ENCODE peak calls at places on chromosome 12, in four cellular contexts. Z is IMR-90, S is glutamatergic neuron, L is K562. Y is an unnamed sample.

GRCh38 chr12:88552672-88553079 is 27.6 kb downstream of the KITLG start:
- DNase-seq in Z (peak; percentile 55), S (no peak), L (no peak), Y (peak; percentile 54)

GRCh38 chr12:11171953-11172675 is 1.1 kb downstream of the SMIM10L1 start:
- DNase-seq in Z (peak; percentile 19), S (no peak), L (no peak), Y (no peak)

GRCh38 chr12:51871918-51872688 is 15.8 kb upstream of the ANKRD33 start:
- DNase-seq in Z (no peak), S (peak; percentile 31), L (peak; percentile 30), Y (no peak)

GRCh38 chr12:60093428-60093827 is 497.6 kb downstream of the SLC16A7 start:
- DNase-seq in Z (no peak), S (no peak), L (no peak), Y (no peak)

GRCh38 chr12:22268406-22268805 is 66.1 kb downstream of the ST8SIA1 start:
- DNase-seq in Z (no peak), S (no peak), L (no peak), Y (no peak)

GRCh38 chr12:4114986-4115385 is 158.6 kb upstream of the CCND2 start:
- DNase-seq in Z (no peak), S (no peak), L (peak; percentile 14), Y (no peak)

GRCh38 chr12:11649413-11650278 is at the start of gene ETV6:
- DNase-seq in Z (peak; percentile 93), S (peak; percentile 67), L (peak; percentile 73), Y (peak; percentile 60)

GRCh38 chr12:95836630-95837239 is 22.0 kb upstream of the SNRPF start:
- DNase-seq in Z (peak; percentile 69), S (no peak), L (no peak), Y (no peak)

GRCh38 chr12:12622418-12622817 is 10.7 kb downstream of the CREBL2 start:
- DNase-seq in Z (no peak), S (no peak), L (no peak), Y (no peak)

GRCh38 chr12:57737467-57738141 is 938 bp downstream of the AGAP2 start:
- DNase-seq in Z (peak; percentile 7), S (peak; percentile 71), L (no peak), Y (no peak)

GRCh38 chr12:9625019-9625418 is 17.3 kb upstream of the KLRB1 start:
- DNase-seq in Z (no peak), S (no peak), L (no peak), Y (no peak)

GRCh38 chr12:69583203-69583602 is 2.1 kb upstream of the CCT2 start:
- DNase-seq in Z (no peak), S (no peak), L (peak; percentile 70), Y (no peak)

GRCh38 chr12:78146365-78146772 is 315.7 kb downstream of the NAV3 start:
- DNase-seq in Z (peak; percentile 62), S (no peak), L (peak; percentile 13), Y (no peak)

GRCh38 chr12:18943200-18943599 is 186.3 kb upstream of the PLEKHA5 start:
- DNase-seq in Z (no peak), S (no peak), L (no peak), Y (no peak)

GRCh38 chr12:69630191-69630590 is 19.5 kb upstream of the LRRC10 start:
- DNase-seq in Z (no peak), S (no peak), L (peak; percentile 34), Y (no peak)

GRCh38 chr12:124386059-124386458 is 91.2 kb downstream of the RFLNA start:
- DNase-seq in Z (no peak), S (no peak), L (no peak), Y (no peak)

GRCh38 chr12:26198742-26199141 is 3.4 kb downstream of the SSPN start:
- DNase-seq in Z (peak; percentile 63), S (no peak), L (no peak), Y (no peak)

GRCh38 chr12:102638777-102639176 is 158.4 kb upstream of the IGF1 start:
- DNase-seq in Z (peak; percentile 76), S (no peak), L (no peak), Y (no peak)

GRCh38 chr12:31368666-31369361 is 42.9 kb upstream of the SINHCAF start:
- DNase-seq in Z (peak; percentile 48), S (peak; percentile 62), L (no peak), Y (no peak)

GRCh38 chr12:19575307-19576243 is 136.3 kb downstream of the AEBP2 start:
- DNase-seq in Z (peak; percentile 74), S (no peak), L (peak; percentile 9), Y (peak; percentile 23)

GRCh38 chr12:39062266-39062996 is 157.0 kb upstream of the CPNE8 start:
- DNase-seq in Z (no peak), S (no peak), L (no peak), Y (no peak)

GRCh38 chr12:109153711-109154434 is 37.5 kb downstream of the ACACB start:
- DNase-seq in Z (no peak), S (no peak), L (peak; percentile 46), Y (no peak)

GRCh38 chr12:111093428-111094142 is 173.2 kb upstream of the MYL2 start:
- DNase-seq in Z (no peak), S (no peak), L (no peak), Y (no peak)

GRCh38 chr12:52182898-52183543 is 8.8 kb downstream of the KRT80 start:
- DNase-seq in Z (peak; percentile 59), S (no peak), L (no peak), Y (no peak)

GRCh38 chr12:58378038-58378437 is 436.7 kb downstream of the ATP23 start:
- DNase-seq in Z (no peak), S (no peak), L (no peak), Y (no peak)

GRCh38 chr12:77560714-77561113 is 270.0 kb upstream of the NAV3 start:
- DNase-seq in Z (no peak), S (no peak), L (no peak), Y (no peak)

GRCh38 chr12:47249719-47250506 is 170.2 kb upstream of the AMIGO2 start:
- DNase-seq in Z (no peak), S (no peak), L (peak; percentile 88), Y (no peak)

GRCh38 chr12:107079172-107080011 is 14.0 kb downstream of the CRY1 start:
- DNase-seq in Z (peak; percentile 61), S (no peak), L (peak; percentile 49), Y (no peak)

GRCh38 chr12:28222081-28222700 is 31.9 kb downstream of the CCDC91 start:
- DNase-seq in Z (no peak), S (no peak), L (no peak), Y (no peak)

GRCh38 chr12:3214508-3215365 is 137.6 kb downstream of the TSPAN9 start:
- DNase-seq in Z (no peak), S (no peak), L (no peak), Y (no peak)

GRCh38 chr12:132490481-132491348 is 764 bp downstream of the FBRSL1 start:
- DNase-seq in Z (peak; percentile 20), S (no peak), L (peak; percentile 54), Y (no peak)

GRCh38 chr12:118375348-118375747 is 1.0 kb upstream of the SUDS3 start:
- DNase-seq in Z (no peak), S (no peak), L (peak; percentile 35), Y (no peak)

GRCh38 chr12:3218150-3218845 is 141.1 kb downstream of the TSPAN9 start:
- DNase-seq in Z (peak; percentile 78), S (peak; percentile 67), L (no peak), Y (no peak)

GRCh38 chr12:63915105-63915830 is 70.8 kb downstream of the SRGAP1 start:
- DNase-seq in Z (peak; percentile 71), S (no peak), L (no peak), Y (no peak)

GRCh38 chr12:127083028-127083949 is 1183.7 kb upstream of the TMEM132C start:
- DNase-seq in Z (peak; percentile 65), S (no peak), L (peak; percentile 85), Y (peak; percentile 26)

GRCh38 chr12:130881046-130881445 is 9.2 kb downstream of the RAN start:
- DNase-seq in Z (no peak), S (no peak), L (no peak), Y (no peak)

GRCh38 chr12:4486049-4486699 is 40.6 kb upstream of the FGF6 start:
- DNase-seq in Z (no peak), S (no peak), L (no peak), Y (no peak)

GRCh38 chr12:20624718-20625117 is 70.4 kb upstream of the SLCO1C1 start:
- DNase-seq in Z (peak; percentile 30), S (no peak), L (no peak), Y (no peak)

DNA sequence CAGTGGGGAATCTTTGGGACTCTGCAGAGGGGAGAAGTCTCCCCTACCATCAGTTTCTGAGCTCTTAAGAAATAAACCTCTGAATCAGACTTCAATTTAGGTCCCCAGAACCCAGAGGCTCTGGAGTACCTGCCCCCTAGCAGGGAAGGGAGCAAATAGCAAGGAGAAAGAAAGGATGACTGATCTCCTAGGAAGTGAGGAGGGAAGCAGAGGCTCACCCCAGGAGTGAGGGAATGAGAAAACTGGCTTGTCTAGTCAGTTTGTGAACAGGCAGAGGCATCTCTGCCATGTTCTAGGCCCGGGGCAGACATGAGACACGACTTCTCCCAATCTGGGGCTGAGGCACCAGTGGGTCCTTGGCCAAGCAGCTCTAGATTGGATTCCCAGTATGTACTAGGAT is 24.3 kb upstream of the SMUG1 start:
- DNase-seq in Z (no peak), S (no peak), L (no peak), Y (no peak)
- TF ChIP-seq CTCF in Z (no peak), S (peak; percentile 28), L (no peak), Y (peak; percentile 32)

GRCh38 chr12:93563807-93564538 is 8.5 kb upstream of the SOCS2 start:
- DNase-seq in Z (peak; percentile 53), S (no peak), L (peak; percentile 64), Y (no peak)
- TF ChIP-seq CTCF in Z (peak; percentile 41), S (no peak), L (peak; percentile 56), Y (peak; percentile 41)

GRCh38 chr12:99235381-99235780 is 412.2 kb upstream of the GARIN6 start:
- DNase-seq in Z (no peak), S (no peak), L (no peak), Y (no peak)

GRCh38 chr12:99232324-99232723 is 415.2 kb upstream of the GARIN6 start:
- DNase-seq in Z (no peak), S (no peak), L (no peak), Y (no peak)

DNA sequence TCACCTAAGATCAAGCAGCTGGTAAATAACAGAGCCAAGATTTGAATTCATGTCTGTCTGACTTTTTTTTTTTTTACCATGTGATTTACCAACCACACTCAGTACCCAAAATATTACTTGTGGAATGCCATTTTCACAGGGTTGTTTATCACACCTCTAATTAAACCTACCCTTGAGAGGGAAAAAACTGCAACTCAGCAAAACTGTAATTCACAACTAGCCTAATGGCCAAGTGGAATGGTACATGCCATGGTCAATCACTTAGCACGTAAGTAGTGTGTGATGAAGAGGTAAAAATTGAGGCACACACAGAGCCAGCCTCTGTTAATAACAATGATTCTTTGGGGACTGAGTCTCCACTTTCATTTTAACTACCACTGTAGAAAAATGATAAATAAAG is 412.9 kb upstream of the GARIN6 start:
- DNase-seq in Z (no peak), S (no peak), L (no peak), Y (no peak)
- TF ChIP-seq CTCF in Z (no peak), S (no peak), L (no peak), Y (no peak)

GRCh38 chr12:1800646-1801284 is 19.6 kb upstream of the LRTM2 start:
- DNase-seq in Z (peak; percentile 54), S (peak; percentile 85), L (peak; percentile 25), Y (no peak)
- TF ChIP-seq CTCF in Z (peak; percentile 66), S (peak; percentile 60), L (peak; percentile 50), Y (peak; percentile 68)

Y was measured in AG04449.